ENCODE peak calls at places on chromosomes 16 and 17, in six cellular contexts. M is SW 1271; A is AG04449; C is T1000; N is amniotic stem cell; D is activated CD8-positive, alpha-beta memory T cell treated with anti-CD3 and anti-CD28 coated beads for 24 hours. P is an unnamed sample.

GRCh38 chr17:40316571-40317344 is 7.8 kb downstream of the RARA start:
- DNase-seq in M (no peak), A (no peak), C (peak), N (no peak), D (peak), P (peak)

GRCh38 chr17:6456914-6457687 is 12.8 kb downstream of the PIMREG start:
- DNase-seq in M (peak), A (no peak), C (peak), N (no peak), D (no peak), P (peak)

GRCh38 chr17:7841622-7842379 is 7.8 kb downstream of the KDM6B start:
- DNase-seq in M (peak), A (no peak), C (peak), N (peak), D (peak), P (peak)

GRCh38 chr17:3534881-3535252 is 22.7 kb downstream of the TRPV3 start:
- DNase-seq in M (no peak), A (no peak), C (no peak), N (no peak), D (no peak), P (no peak)

GRCh38 chr17:39754958-39755549 is 17.3 kb downstream of the GRB7 start:
- DNase-seq in M (no peak), A (no peak), C (no peak), N (no peak), D (no peak), P (no peak)

GRCh38 chr17:47705536-47706481 is 11.8 kb downstream of the TBKBP1 start:
- DNase-seq in M (no peak), A (no peak), C (no peak), N (no peak), D (peak), P (no peak)

GRCh38 chr16:87874639-87875472 is 5.5 kb upstream of the SLC7A5 start:
- DNase-seq in M (no peak), A (no peak), C (no peak), N (no peak), D (peak), P (no peak)

GRCh38 chr17:72405662-72406230 is 284.9 kb downstream of the SOX9 start:
- DNase-seq in M (no peak), A (no peak), C (no peak), N (no peak), D (no peak), P (no peak)

GRCh38 chr16:27401768-27402568 is at the start of gene IL21R:
- DNase-seq in M (no peak), A (no peak), C (peak), N (no peak), D (peak), P (no peak)

GRCh38 chr16:23803591-23804123 is 32.1 kb upstream of the PRKCB start:
- DNase-seq in M (no peak), A (no peak), C (no peak), N (no peak), D (peak), P (peak)

GRCh38 chr17:13541032-13541480 is 60.7 kb downstream of the HS3ST3A1 start:
- DNase-seq in M (no peak), A (peak), C (peak), N (peak), D (no peak), P (no peak)

GRCh38 chr17:10120113-10120485 is 78.3 kb downstream of the GAS7 start:
- DNase-seq in M (no peak), A (no peak), C (no peak), N (no peak), D (no peak), P (no peak)

GRCh38 chr16:88468289-88469129 is 15.4 kb downstream of the ZFPM1 start:
- DNase-seq in M (no peak), A (no peak), C (no peak), N (no peak), D (no peak), P (no peak)

GRCh38 chr17:16351831-16352230 is 1.4 kb downstream of the CENPV start:
- DNase-seq in M (no peak), A (peak), C (no peak), N (no peak), D (no peak), P (no peak)

GRCh38 chr16:22232277-22233049 is 26.4 kb downstream of the EEF2K start:
- DNase-seq in M (no peak), A (no peak), C (no peak), N (no peak), D (no peak), P (peak)

GRCh38 chr16:23597003-23597756 is 1.1 kb upstream of the NDUFAB1 start:
- DNase-seq in M (no peak), A (no peak), C (no peak), N (no peak), D (no peak), P (peak)

GRCh38 chr16:24577167-24577566 is 37.8 kb downstream of the RBBP6 start:
- DNase-seq in M (no peak), A (no peak), C (no peak), N (no peak), D (no peak), P (no peak)